ENCODE peak calls at places on chromosomes 13 and 19, in five cellular contexts. X, I, Q, V and L are unnamed samples.
A peak's percentile ranks its signal among the peaks of the same experiment; 100 is the strongest.

GRCh38 chr19:29878973-29879654 is 62.9 kb upstream of the URI1 start:
- DNase-seq in X (no peak), I (no peak), Q (no peak), V (peak; percentile 33), L (peak; percentile 67)

GRCh38 chr13:110287031-110287828 is 19.7 kb downstream of the COL4A1 start:
- DNase-seq in X (no peak), I (no peak), Q (no peak), V (peak; percentile 99), L (no peak)

GRCh38 chr19:11168568-11168967 is 13.0 kb upstream of the SPC24 start:
- DNase-seq in X (no peak), I (no peak), Q (peak; percentile 96), V (peak; percentile 82), L (no peak)

GRCh38 chr19:54178581-54179261 is 5.8 kb upstream of the TMC4 start:
- DNase-seq in X (no peak), I (peak; percentile 87), Q (no peak), V (peak; percentile 77), L (peak; percentile 87)

GRCh38 chr19:48403606-48404005 is 10.1 kb downstream of the GRIN2D start:
- DNase-seq in X (no peak), I (peak; percentile 61), Q (peak; percentile 76), V (peak; percentile 27), L (peak; percentile 86)

GRCh38 chr13:64007334-64007733 is 2591.7 kb upstream of the PCDH20 start:
- DNase-seq in X (no peak), I (no peak), Q (no peak), V (no peak), L (no peak)

GRCh38 chr19:16559896-16560295 is 12.3 kb downstream of the SLC35E1 start:
- DNase-seq in X (no peak), I (no peak), Q (no peak), V (no peak), L (no peak)

GRCh38 chr13:110312669-110313031 is 5.6 kb downstream of the COL4A2 start:
- DNase-seq in X (no peak), I (no peak), Q (peak; percentile 90), V (peak; percentile 98), L (peak; percentile 17)

GRCh38 chr13:103238441-103238840 is 172.2 kb upstream of the SLC10A2 start:
- DNase-seq in X (no peak), I (no peak), Q (no peak), V (no peak), L (no peak)

GRCh38 chr19:8610041-8610927 is at the start of gene ADAMTS10:
- DNase-seq in X (no peak), I (peak; percentile 76), Q (no peak), V (no peak), L (peak; percentile 48)

GRCh38 chr13:76148926-76149325 is 512.8 kb downstream of the LMO7 start:
- DNase-seq in X (no peak), I (no peak), Q (peak; percentile 66), V (no peak), L (no peak)

GRCh38 chr19:41755328-41755913 is at the start of gene CEACAM6:
- DNase-seq in X (no peak), I (no peak), Q (no peak), V (no peak), L (peak; percentile 32)

GRCh38 chr19:53908106-53908932 is 759 bp upstream of the CACNG7 start:
- DNase-seq in X (peak; percentile 77), I (peak; percentile 94), Q (no peak), V (peak; percentile 66), L (peak; percentile 93)

GRCh38 chr19:22882797-22883196 is 50.7 kb downstream of the ZNF723 start:
- DNase-seq in X (no peak), I (no peak), Q (peak; percentile 4), V (peak; percentile 97), L (no peak)

GRCh38 chr19:40685563-40685962 is 4.9 kb downstream of the NUMBL start:
- DNase-seq in X (no peak), I (no peak), Q (no peak), V (peak; percentile 23), L (no peak)

GRCh38 chr13:50208826-50209335 is 193.6 kb downstream of the KCNRG start:
- DNase-seq in X (no peak), I (peak; percentile 51), Q (peak; percentile 91), V (no peak), L (peak; percentile 66)

GRCh38 chr13:78972561-78972960 is 313.6 kb upstream of the OBI1 start:
- DNase-seq in X (no peak), I (no peak), Q (no peak), V (no peak), L (no peak)

GRCh38 chr19:8605514-8605913 is 5.0 kb downstream of the ADAMTS10 start:
- DNase-seq in X (no peak), I (no peak), Q (no peak), V (no peak), L (no peak)

GRCh38 chr13:96686286-96686685 is 308.0 kb downstream of the OXGR1 start:
- DNase-seq in X (no peak), I (no peak), Q (no peak), V (no peak), L (no peak)

GRCh38 chr13:52010890-52011689 is at the start of gene ATP7B:
- DNase-seq in X (peak; percentile 45), I (peak; percentile 82), Q (peak; percentile 41), V (no peak), L (peak; percentile 62)

GRCh38 chr13:90336507-90336906 is 1011.0 kb upstream of the MIR17HG start:
- DNase-seq in X (no peak), I (no peak), Q (no peak), V (no peak), L (no peak)

GRCh38 chr13:85236431-85236830 is 562.8 kb downstream of the SLITRK6 start:
- DNase-seq in X (no peak), I (no peak), Q (no peak), V (no peak), L (no peak)

GRCh38 chr19:1904385-1905070 is 671 bp upstream of the ADAT3 start:
- DNase-seq in X (peak; percentile 56), I (peak; percentile 72), Q (peak; percentile 44), V (peak; percentile 98), L (peak; percentile 79)

GRCh38 chr13:80562423-80562822 is 221.5 kb upstream of the SPRY2 start:
- DNase-seq in X (no peak), I (no peak), Q (no peak), V (no peak), L (no peak)

GRCh38 chr19:34580408-34580807 is 96.6 kb downstream of the SCGB2B2 start:
- DNase-seq in X (no peak), I (no peak), Q (no peak), V (no peak), L (no peak)

GRCh38 chr19:34578751-34579150 is 97.2 kb downstream of the WTIP start:
- DNase-seq in X (no peak), I (no peak), Q (no peak), V (no peak), L (no peak)

GRCh38 chr19:34578173-34578572 is 96.6 kb downstream of the WTIP start:
- DNase-seq in X (no peak), I (peak; percentile 33), Q (no peak), V (no peak), L (peak; percentile 22)

GRCh38 chr19:34579281-34580054 is 97.5 kb downstream of the SCGB2B2 start:
- DNase-seq in X (no peak), I (no peak), Q (no peak), V (no peak), L (peak; percentile 22)

DNA sequence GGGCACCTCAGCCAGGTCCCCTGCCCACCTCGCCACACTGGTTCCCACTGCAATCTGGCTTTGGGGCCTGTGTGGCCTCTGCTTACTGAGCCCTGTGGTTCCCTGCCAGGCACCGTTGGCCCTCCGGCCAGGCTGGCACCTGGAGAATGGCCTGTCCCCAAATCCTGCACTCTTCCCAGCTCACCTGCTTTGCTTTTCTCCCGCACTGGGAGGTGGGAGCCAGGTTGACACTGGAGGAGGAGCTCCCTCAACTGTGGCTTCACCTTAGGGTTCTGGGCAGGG is 97.0 kb downstream of the SCGB2B2 start:
- DNase-seq in X (no peak), I (no peak), Q (no peak), V (no peak), L (no peak)
- H2BK12ac ChIP-seq in X (no peak overlapping the region), I (no peak overlapping the region), Q (no peak overlapping the region), V (no peak overlapping the region), L (no peak overlapping the region)

GRCh38 chr13:109275848-109276247 is 510.5 kb downstream of the IRS2 start:
- DNase-seq in X (no peak), I (no peak), Q (peak; percentile 47), V (no peak), L (peak; percentile 51)
- H3K14ac ChIP-seq in X (no peak overlapping the region), I (no peak overlapping the region), Q (no peak overlapping the region), V (no peak overlapping the region), L (no peak overlapping the region)

DNA sequence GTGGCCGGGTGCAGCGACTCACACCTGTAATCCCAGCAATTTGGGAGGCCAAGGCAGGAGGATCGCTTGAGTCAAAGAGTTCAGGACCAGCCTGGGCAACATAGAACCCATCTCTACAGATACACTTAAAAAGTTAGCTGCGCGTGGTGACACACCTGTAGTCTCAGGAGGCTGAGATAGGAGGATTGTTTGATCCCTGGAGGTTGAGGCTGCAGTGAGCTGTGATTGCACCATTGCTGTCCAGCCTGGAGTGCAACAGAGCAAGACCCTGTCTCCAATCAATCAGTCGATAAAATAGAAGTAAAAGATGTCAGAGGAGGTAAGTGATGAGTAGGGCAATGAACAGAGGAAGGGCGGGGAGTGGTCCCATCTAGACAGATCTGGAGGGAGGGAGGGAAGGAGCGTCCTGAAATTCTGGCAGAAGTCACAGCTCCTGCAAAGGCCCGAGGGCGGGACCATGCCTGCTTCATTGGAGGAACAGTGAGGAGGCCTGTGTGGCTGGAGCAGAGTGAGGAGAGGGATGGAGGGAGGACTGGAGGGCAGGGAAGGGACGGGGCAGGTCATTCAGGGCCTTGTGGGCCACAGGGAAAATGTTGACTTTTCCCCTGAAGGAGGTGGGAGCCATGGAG is 9.7 kb downstream of the SMIM24 start:
- DNase-seq in X (no peak), I (no peak), Q (no peak), V (no peak), L (no peak)
- H2BK12ac ChIP-seq in X (no peak overlapping the region), I (no peak overlapping the region), Q (no peak overlapping the region), V (no peak overlapping the region), L (no peak overlapping the region)

GRCh38 chr13:32019612-32020233 is 11.9 kb upstream of the FRY start:
- DNase-seq in X (peak; percentile 43), I (no peak), Q (peak; percentile 71), V (peak; percentile 58), L (peak; percentile 59)

GRCh38 chr13:32022292-32022691 is 9.3 kb upstream of the FRY start:
- DNase-seq in X (no peak), I (no peak), Q (peak; percentile 64), V (no peak), L (no peak)

GRCh38 chr13:32023096-32023495 is 8.5 kb upstream of the FRY start:
- DNase-seq in X (no peak), I (no peak), Q (no peak), V (no peak), L (no peak)

GRCh38 chr13:32023698-32024097 is 7.9 kb upstream of the FRY start:
- DNase-seq in X (no peak), I (no peak), Q (no peak), V (no peak), L (no peak)

GRCh38 chr13:32021785-32022184 is 9.8 kb upstream of the FRY start:
- DNase-seq in X (no peak), I (no peak), Q (no peak), V (no peak), L (no peak)
- H3K14ac ChIP-seq in X (no peak overlapping the region), I (no peak overlapping the region), Q (no peak overlapping the region), V (no peak overlapping the region), L (no peak overlapping the region)

DNA sequence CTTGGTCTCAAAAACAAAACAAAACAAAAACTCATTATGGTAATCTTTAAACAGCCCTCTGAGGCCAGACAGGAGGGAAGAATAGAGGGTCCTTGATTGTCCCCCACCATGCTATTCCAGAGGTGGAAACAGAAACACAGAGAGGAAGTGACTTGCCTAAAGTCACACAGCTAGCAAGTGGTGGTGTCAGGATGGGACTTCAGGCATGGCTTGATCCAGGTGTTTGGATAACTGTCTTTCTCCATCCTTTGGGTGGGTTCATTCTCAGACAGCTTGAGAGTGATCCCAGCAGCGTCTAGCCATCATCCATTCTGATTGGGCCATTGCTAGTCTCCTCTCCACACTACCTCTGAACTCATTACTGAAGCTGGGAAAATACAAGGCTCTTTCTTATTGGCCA is 12.5 kb downstream of the COLGALT1 start:
- DNase-seq in X (no peak), I (no peak), Q (no peak), V (no peak), L (no peak)
- H2BK12ac ChIP-seq in X (no peak overlapping the region), I (no peak overlapping the region), Q (no peak overlapping the region), V (no peak overlapping the region), L (no peak overlapping the region)